ENCODE peak calls at places on chromosomes 13 and 19, in eight cellular contexts. One of them, this sample, is unnamed.

GRCh38 chr19:29918891-29919290 is 23.1 kb upstream of the URI1 start:
- DNase-seq in fibroblast of lung: no peak
- DNase-seq in brain microvascular endothelial cell: no peak
- DNase-seq in HepG2: no peak
- DNase-seq in right atrium auricular region: no peak
- DNase-seq in endodermal cell: no peak
- DNase-seq in tibial nerve: no peak
- DNase-seq in left lung: no peak
- DNase-seq in this sample: no peak

GRCh38 chr13:114043421-114044053 is 69.7 kb upstream of the C13orf46 start:
- DNase-seq in fibroblast of lung: peak
- DNase-seq in brain microvascular endothelial cell: peak
- DNase-seq in HepG2: peak
- DNase-seq in right atrium auricular region: peak
- DNase-seq in endodermal cell: peak
- DNase-seq in tibial nerve: peak
- DNase-seq in left lung: no peak
- DNase-seq in this sample: no peak

GRCh38 chr19:35555301-35556005 is 8.0 kb downstream of the ATP4A start:
- DNase-seq in fibroblast of lung: peak
- DNase-seq in brain microvascular endothelial cell: no peak
- DNase-seq in HepG2: peak
- DNase-seq in right atrium auricular region: no peak
- DNase-seq in endodermal cell: peak
- DNase-seq in tibial nerve: no peak
- DNase-seq in left lung: no peak
- DNase-seq in this sample: no peak

GRCh38 chr19:49497047-49497789 is 984 bp downstream of the RPS11 start:
- DNase-seq in fibroblast of lung: peak
- DNase-seq in brain microvascular endothelial cell: peak
- DNase-seq in HepG2: no peak
- DNase-seq in right atrium auricular region: no peak
- DNase-seq in endodermal cell: peak
- DNase-seq in tibial nerve: peak
- DNase-seq in left lung: peak
- DNase-seq in this sample: peak

GRCh38 chr19:3725121-3725520 is 16.9 kb downstream of the TJP3 start:
- DNase-seq in fibroblast of lung: no peak
- DNase-seq in brain microvascular endothelial cell: no peak
- DNase-seq in HepG2: no peak
- DNase-seq in right atrium auricular region: no peak
- DNase-seq in endodermal cell: no peak
- DNase-seq in tibial nerve: no peak
- DNase-seq in left lung: no peak
- DNase-seq in this sample: no peak

GRCh38 chr13:80465321-80465720 is 124.4 kb upstream of the SPRY2 start:
- DNase-seq in fibroblast of lung: no peak
- DNase-seq in brain microvascular endothelial cell: no peak
- DNase-seq in HepG2: no peak
- DNase-seq in right atrium auricular region: no peak
- DNase-seq in endodermal cell: no peak
- DNase-seq in tibial nerve: no peak
- DNase-seq in left lung: no peak
- DNase-seq in this sample: no peak

GRCh38 chr19:46602392-46603194 is 1.5 kb downstream of the CALM3 start:
- DNase-seq in fibroblast of lung: no peak
- DNase-seq in brain microvascular endothelial cell: no peak
- DNase-seq in HepG2: no peak
- DNase-seq in right atrium auricular region: peak
- DNase-seq in endodermal cell: peak
- DNase-seq in tibial nerve: no peak
- DNase-seq in left lung: no peak
- DNase-seq in this sample: no peak

GRCh38 chr19:39518458-39518857 is 3.5 kb downstream of the SELENOV start:
- DNase-seq in fibroblast of lung: no peak
- DNase-seq in brain microvascular endothelial cell: no peak
- DNase-seq in HepG2: no peak
- DNase-seq in right atrium auricular region: no peak
- DNase-seq in endodermal cell: peak
- DNase-seq in tibial nerve: no peak
- DNase-seq in left lung: no peak
- DNase-seq in this sample: no peak

GRCh38 chr13:28718538-28719226 is at the start of gene SLC46A3:
- DNase-seq in fibroblast of lung: peak
- DNase-seq in brain microvascular endothelial cell: peak
- DNase-seq in HepG2: no peak
- DNase-seq in right atrium auricular region: peak
- DNase-seq in endodermal cell: peak
- DNase-seq in tibial nerve: peak
- DNase-seq in left lung: peak
- DNase-seq in this sample: peak

GRCh38 chr13:95931300-95932025 is 121.7 kb downstream of the UGGT2 start:
- DNase-seq in fibroblast of lung: no peak
- DNase-seq in brain microvascular endothelial cell: no peak
- DNase-seq in HepG2: no peak
- DNase-seq in right atrium auricular region: no peak
- DNase-seq in endodermal cell: no peak
- DNase-seq in tibial nerve: no peak
- DNase-seq in left lung: no peak
- DNase-seq in this sample: no peak
- H3K27ac ChIP-seq in fibroblast of lung: no peak
- H3K27ac ChIP-seq in brain microvascular endothelial cell: no peak
- H3K27ac ChIP-seq in HepG2: no peak
- H3K27ac ChIP-seq in right atrium auricular region: no peak
- H3K27ac ChIP-seq in endodermal cell: no peak
- H3K27ac ChIP-seq in tibial nerve: no peak
- H3K27ac ChIP-seq in left lung: no peak
- H3K27ac ChIP-seq in this sample: no peak

DNA sequence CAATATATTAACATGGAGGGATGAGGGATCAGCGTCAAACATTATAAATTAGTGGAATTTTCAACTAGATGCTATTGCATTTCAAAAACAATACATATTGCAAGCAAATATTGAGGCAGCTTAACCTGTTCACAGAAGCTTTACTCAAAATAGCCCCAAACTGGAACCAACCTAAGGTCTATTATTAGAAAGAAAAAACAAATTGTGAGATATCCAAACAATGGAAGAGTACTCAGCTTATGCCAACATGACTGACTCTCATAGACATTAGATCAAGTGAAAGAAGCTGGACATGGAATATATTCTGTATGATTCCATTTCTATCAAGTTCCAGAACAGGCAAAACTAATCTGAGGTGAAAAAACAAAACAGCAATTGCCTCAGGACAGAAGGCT is 27.6 kb upstream of the NEK3 start:
- DNase-seq in fibroblast of lung: no peak
- DNase-seq in brain microvascular endothelial cell: no peak
- DNase-seq in HepG2: no peak
- DNase-seq in right atrium auricular region: no peak
- DNase-seq in endodermal cell: no peak
- DNase-seq in tibial nerve: no peak
- DNase-seq in left lung: no peak
- DNase-seq in this sample: no peak
- H3K27ac ChIP-seq in fibroblast of lung: no peak
- H3K27ac ChIP-seq in brain microvascular endothelial cell: no peak
- H3K27ac ChIP-seq in HepG2: peak
- H3K27ac ChIP-seq in right atrium auricular region: peak
- H3K27ac ChIP-seq in endodermal cell: no peak
- H3K27ac ChIP-seq in tibial nerve: no peak
- H3K27ac ChIP-seq in left lung: no peak
- H3K27ac ChIP-seq in this sample: no peak

GRCh38 chr13:30618938-30619289 is 1.2 kb downstream of the USPL1 start:
- DNase-seq in fibroblast of lung: no peak
- DNase-seq in brain microvascular endothelial cell: no peak
- DNase-seq in HepG2: no peak
- DNase-seq in right atrium auricular region: no peak
- DNase-seq in endodermal cell: no peak
- DNase-seq in tibial nerve: no peak
- DNase-seq in left lung: no peak
- DNase-seq in this sample: no peak
- H3K27ac ChIP-seq in fibroblast of lung: peak
- H3K27ac ChIP-seq in brain microvascular endothelial cell: no peak
- H3K27ac ChIP-seq in HepG2: peak
- H3K27ac ChIP-seq in right atrium auricular region: peak
- H3K27ac ChIP-seq in endodermal cell: no peak
- H3K27ac ChIP-seq in tibial nerve: peak
- H3K27ac ChIP-seq in left lung: peak
- H3K27ac ChIP-seq in this sample: no peak

GRCh38 chr13:65264066-65264465 is 1966.1 kb downstream of the PCDH9 start:
- DNase-seq in fibroblast of lung: no peak
- DNase-seq in brain microvascular endothelial cell: no peak
- DNase-seq in HepG2: no peak
- DNase-seq in right atrium auricular region: no peak
- DNase-seq in endodermal cell: no peak
- DNase-seq in tibial nerve: no peak
- DNase-seq in left lung: peak
- DNase-seq in this sample: no peak

GRCh38 chr13:65265988-65266387 is 1964.1 kb downstream of the PCDH9 start:
- DNase-seq in fibroblast of lung: no peak
- DNase-seq in brain microvascular endothelial cell: no peak
- DNase-seq in HepG2: no peak
- DNase-seq in right atrium auricular region: no peak
- DNase-seq in endodermal cell: no peak
- DNase-seq in tibial nerve: no peak
- DNase-seq in left lung: no peak
- DNase-seq in this sample: no peak

GRCh38 chr13:65260938-65261880 is 1968.9 kb downstream of the PCDH9 start:
- DNase-seq in fibroblast of lung: peak
- DNase-seq in brain microvascular endothelial cell: no peak
- DNase-seq in HepG2: no peak
- DNase-seq in right atrium auricular region: no peak
- DNase-seq in endodermal cell: no peak
- DNase-seq in tibial nerve: no peak
- DNase-seq in left lung: no peak
- DNase-seq in this sample: no peak
- H3K27ac ChIP-seq in fibroblast of lung: no peak
- H3K27ac ChIP-seq in brain microvascular endothelial cell: no peak
- H3K27ac ChIP-seq in HepG2: no peak
- H3K27ac ChIP-seq in right atrium auricular region: no peak
- H3K27ac ChIP-seq in endodermal cell: peak
- H3K27ac ChIP-seq in tibial nerve: peak
- H3K27ac ChIP-seq in left lung: no peak
- H3K27ac ChIP-seq in this sample: no peak

This sample was measured in CD4-positive, alpha-beta T cell.